ENCODE peak calls at places on chromosomes 7 and 10, in seven cellular contexts. Z is heart left ventricle, P is psoas muscle, C is MM.1S, D is PC-3, X is thoracic aorta, U is A549. B is an unnamed sample.

GRCh38 chr10:66990431-66990830 is 64.6 kb downstream of the LRRTM3 start:
- DNase-seq in Z (no peak), P (no peak), C (no peak), D (no peak), X (no peak), U (no peak), B (no peak)

GRCh38 chr10:20233423-20233822 is 417.2 kb downstream of the PLXDC2 start:
- DNase-seq in Z (no peak), P (no peak), C (no peak), D (no peak), X (no peak), U (no peak), B (no peak)

GRCh38 chr10:89389254-89389653 is 3.2 kb upstream of the IFIT1 start:
- DNase-seq in Z (no peak), P (no peak), C (peak; percentile 56), D (peak; percentile 66), X (no peak), U (no peak), B (no peak)

GRCh38 chr7:148380581-148381419 is 209.8 kb upstream of the C7orf33 start:
- DNase-seq in Z (no peak), P (no peak), C (no peak), D (no peak), X (no peak), U (no peak), B (no peak)

GRCh38 chr7:119439192-119439591 is 833.8 kb upstream of the KCND2 start:
- DNase-seq in Z (no peak), P (no peak), C (no peak), D (no peak), X (no peak), U (no peak), B (no peak)

GRCh38 chr7:20199015-20199737 is 18.0 kb downstream of the MACC1 start:
- DNase-seq in Z (peak; percentile 45), P (peak; percentile 46), C (peak; percentile 61), D (peak; percentile 94), X (no peak), U (no peak), B (no peak)

GRCh38 chr10:128779457-128779856 is 653.2 kb upstream of the MKI67 start:
- DNase-seq in Z (no peak), P (no peak), C (no peak), D (no peak), X (no peak), U (no peak), B (no peak)

GRCh38 chr10:102718220-102718619 is 3.8 kb downstream of the SFXN2 start:
- DNase-seq in Z (peak; percentile 61), P (peak; percentile 64), C (no peak), D (no peak), X (no peak), U (no peak), B (no peak)

GRCh38 chr7:27947581-27948278 is 207.8 kb downstream of the TAX1BP1 start:
- DNase-seq in Z (no peak), P (no peak), C (no peak), D (no peak), X (no peak), U (no peak), B (no peak)

GRCh38 chr7:157910446-157910845 is 573.6 kb downstream of the DNAJB6 start:
- DNase-seq in Z (no peak), P (no peak), C (no peak), D (no peak), X (no peak), U (no peak), B (no peak)

GRCh38 chr7:44572771-44573170 is 937 bp downstream of the DDX56 start:
- DNase-seq in Z (no peak), P (no peak), C (no peak), D (no peak), X (no peak), U (no peak), B (no peak)

GRCh38 chr10:15518256-15518655 is 147.2 kb upstream of the FAM171A1 start:
- DNase-seq in Z (no peak), P (no peak), C (no peak), D (peak; percentile 79), X (no peak), U (no peak), B (no peak)

GRCh38 chr10:17409170-17409733 is 45.1 kb downstream of the ST8SIA6 start:
- DNase-seq in Z (no peak), P (no peak), C (peak; percentile 11), D (peak; percentile 36), X (no peak), U (no peak), B (no peak)

GRCh38 chr7:79377097-79377496 is 76.4 kb downstream of the MAGI2 start:
- DNase-seq in Z (no peak), P (no peak), C (no peak), D (no peak), X (no peak), U (no peak), B (no peak)

GRCh38 chr7:69967699-69968450 is 369.6 kb downstream of the AUTS2 start:
- DNase-seq in Z (no peak), P (no peak), C (no peak), D (no peak), X (no peak), U (no peak), B (no peak)

GRCh38 chr10:91162050-91162494 is 58.4 kb upstream of the PCGF5 start:
- DNase-seq in Z (no peak), P (no peak), C (no peak), D (peak; percentile 9), X (no peak), U (peak; percentile 32), B (no peak)

GRCh38 chr7:95434501-95435421 is at the start of gene PON2:
- DNase-seq in Z (peak; percentile 89), P (peak; percentile 88), C (peak; percentile 81), D (peak; percentile 85), X (peak; percentile 18), U (peak; percentile 79), B (peak; percentile 71)

GRCh38 chr10:62543981-62544380 is 169.8 kb downstream of the ZNF365 start:
- DNase-seq in Z (no peak), P (no peak), C (no peak), D (peak; percentile 42), X (no peak), U (no peak), B (no peak)

GRCh38 chr7:8320174-8320573 is 58.2 kb upstream of the ICA1 start:
- DNase-seq in Z (no peak), P (no peak), C (no peak), D (no peak), X (no peak), U (no peak), B (no peak)

GRCh38 chr7:55540226-55540858 is 32.0 kb downstream of the VOPP1 start:
- DNase-seq in Z (no peak), P (no peak), C (peak; percentile 5), D (no peak), X (no peak), U (no peak), B (no peak)

GRCh38 chr7:38382627-38383026 is 109.2 kb upstream of the TARP start:
- DNase-seq in Z (no peak), P (no peak), C (no peak), D (peak; percentile 5), X (no peak), U (no peak), B (no peak)

GRCh38 chr10:14508725-14509124 is 178.0 kb upstream of the FRMD4A start:
- DNase-seq in Z (no peak), P (peak; percentile 79), C (no peak), D (no peak), X (no peak), U (no peak), B (no peak)

GRCh38 chr10:11913184-11913641 is 90.1 kb downstream of the PROSER2 start:
- DNase-seq in Z (no peak), P (no peak), C (no peak), D (no peak), X (no peak), U (no peak), B (no peak)

GRCh38 chr7:99112097-99112496 is 31.8 kb downstream of the SMURF1 start:
- DNase-seq in Z (no peak), P (no peak), C (peak; percentile 11), D (peak; percentile 59), X (no peak), U (no peak), B (no peak)

GRCh38 chr7:3243680-3244079 is 57.4 kb upstream of the SDK1 start:
- DNase-seq in Z (no peak), P (no peak), C (no peak), D (no peak), X (no peak), U (no peak), B (no peak)

GRCh38 chr7:122143376-122143750 is 686 bp downstream of the AASS start:
- DNase-seq in Z (peak; percentile 25), P (peak; percentile 45), C (peak; percentile 29), D (no peak), X (no peak), U (no peak), B (no peak)

GRCh38 chr10:88318803-88319202 is 264.3 kb downstream of the RNLS start:
- DNase-seq in Z (no peak), P (no peak), C (peak; percentile 45), D (no peak), X (no peak), U (peak; percentile 6), B (peak; percentile 22)

DNA sequence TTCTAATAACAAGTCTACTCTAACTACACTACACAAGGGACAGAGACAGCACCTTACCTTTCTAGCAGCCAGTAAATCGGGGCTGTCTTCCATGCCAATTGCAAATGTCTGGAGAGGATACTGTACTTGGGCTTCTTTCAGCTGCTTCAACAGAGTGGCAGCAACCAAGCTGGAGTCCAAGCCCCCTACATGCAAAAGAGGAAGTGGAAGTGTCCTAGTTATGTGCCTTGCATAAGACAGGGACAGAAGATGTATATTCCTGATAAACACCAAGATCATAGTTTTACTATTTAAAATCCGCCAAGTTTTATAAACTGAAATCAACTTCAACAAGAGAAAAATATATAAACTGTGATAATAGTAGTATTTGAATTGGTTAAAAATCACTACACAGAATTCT is 14.0 kb downstream of the ASNS start:
- DNase-seq in Z (no peak), P (no peak), C (no peak), D (no peak), X (no peak), U (no peak), B (no peak)
- H3K4me1 ChIP-seq in Z (no peaks in the 10 kb centered on the region), P (no peaks in the 10 kb centered on the region), C (no peaks in the 10 kb centered on the region), D (no peaks in the 10 kb centered on the region), X (no peaks in the 10 kb centered on the region), U (no peaks in the 10 kb centered on the region), B (no peaks in the 10 kb centered on the region)

GRCh38 chr10:32347363-32347735 is 391 bp upstream of the EPC1 start:
- DNase-seq in Z (no peak), P (no peak), C (no peak), D (no peak), X (no peak), U (no peak), B (no peak)
- H3K4me1 ChIP-seq in Z (peaks cover 51% of the 10 kb centered on the region), P (peaks cover 46% of the 10 kb centered on the region), C (peaks cover 6% of the 10 kb centered on the region), D (peaks cover 40% of the 10 kb centered on the region), X (peaks cover 25% of the 10 kb centered on the region), U (peaks cover 51% of the 10 kb centered on the region), B (peaks cover 2% of the 10 kb centered on the region)

GRCh38 chr7:151601521-151602305 is 82.0 kb upstream of the RHEB start:
- DNase-seq in Z (no peak), P (no peak), C (no peak), D (no peak), X (no peak), U (no peak), B (no peak)
- H3K4me1 ChIP-seq in Z (peaks cover 35% of the 10 kb centered on the region), P (peaks cover 12% of the 10 kb centered on the region), C (no peaks in the 10 kb centered on the region), D (peaks cover 43% of the 10 kb centered on the region), X (peaks cover 13% of the 10 kb centered on the region), U (peaks cover 47% of the 10 kb centered on the region), B (no peaks in the 10 kb centered on the region)

DNA sequence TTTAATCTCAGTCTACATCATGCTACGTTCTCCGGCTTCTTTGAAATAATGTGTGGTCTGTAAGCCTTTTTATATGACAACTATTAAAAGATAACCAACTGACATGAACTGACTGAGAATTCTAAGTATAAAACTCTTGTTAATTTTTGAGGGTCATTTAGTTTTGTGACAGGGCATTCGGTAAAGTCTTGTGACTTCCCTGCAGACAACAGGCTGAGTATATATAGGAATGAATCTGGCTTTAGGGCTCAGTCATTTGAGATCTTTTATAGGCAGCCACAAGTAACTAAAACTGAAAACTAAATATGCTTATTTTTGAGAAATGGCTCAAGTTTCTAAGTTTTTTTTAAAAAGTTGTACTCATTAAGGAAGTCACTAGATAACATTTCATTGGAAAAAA is 62.5 kb upstream of the SCIN start:
- DNase-seq in Z (no peak), P (no peak), C (no peak), D (no peak), X (no peak), U (no peak), B (no peak)
- H3K4me1 ChIP-seq in Z (no peaks in the 10 kb centered on the region), P (no peaks in the 10 kb centered on the region), C (no peaks in the 10 kb centered on the region), D (no peaks in the 10 kb centered on the region), X (no peaks in the 10 kb centered on the region), U (no peaks in the 10 kb centered on the region), B (no peaks in the 10 kb centered on the region)

B was measured in iPS DF 6.9.